ENCODE peak calls at places on chromosome 14, in eight cellular contexts. T is stimulated activated CD4-positive, alpha-beta T cell treated with anti-CD3 and anti-CD28 coated beads, Interleukin-12 subunit alpha, Interleukin-12 subunit beta, amount 100 ng/mL, for 48 hours; P is transverse colon; S is SW480; Y is Daoy; W is stimulated activated CD8-positive, alpha-beta memory T cell treated with anti-CD3 and anti-CD28 coated beads, Interleukin-2, amount 100 ng/mL, for 48 hours; G is KBM-7; A is RWPE1. I is an unnamed sample.

GRCh38 chr14:87935081-87935828 is 57.7 kb downstream of the GALC start:
- DNase-seq in T (no peak), P (no peak), S (no peak), Y (no peak), W (no peak), G (no peak), A (no peak), I (no peak)

GRCh38 chr14:100391777-100392176 is 68.6 kb downstream of the SLC25A47 start:
- DNase-seq in T (no peak), P (no peak), S (no peak), Y (no peak), W (no peak), G (no peak), A (no peak), I (no peak)

GRCh38 chr14:59507063-59507751 is 22.9 kb downstream of the JKAMP start:
- DNase-seq in T (peak), P (peak), S (peak), Y (peak), W (peak), G (peak), A (peak), I (peak)

GRCh38 chr14:89391123-89391522 is 25.9 kb downstream of the FOXN3 start:
- DNase-seq in T (no peak), P (no peak), S (no peak), Y (peak), W (no peak), G (no peak), A (no peak), I (no peak)

GRCh38 chr14:101293609-101294008 is 267.7 kb upstream of the DIO3 start:
- DNase-seq in T (no peak), P (no peak), S (no peak), Y (no peak), W (no peak), G (no peak), A (no peak), I (no peak)

GRCh38 chr14:50804181-50804721 is 26.7 kb downstream of the NIN start:
- DNase-seq in T (no peak), P (no peak), S (no peak), Y (peak), W (no peak), G (no peak), A (no peak), I (no peak)

GRCh38 chr14:95664546-95664945 is 21.7 kb upstream of the TCL1B start:
- DNase-seq in T (no peak), P (no peak), S (no peak), Y (no peak), W (no peak), G (no peak), A (no peak), I (no peak)

GRCh38 chr14:51883232-51883631 is 22.8 kb downstream of the GNG2 start:
- DNase-seq in T (no peak), P (no peak), S (no peak), Y (no peak), W (no peak), G (no peak), A (no peak), I (no peak)

GRCh38 chr14:67411820-67412421 is at the start of gene PLEK2:
- DNase-seq in T (peak), P (peak), S (peak), Y (peak), W (peak), G (no peak), A (peak), I (peak)

GRCh38 chr14:56005580-56006053 is 112.6 kb upstream of the PELI2 start:
- DNase-seq in T (no peak), P (no peak), S (no peak), Y (peak), W (no peak), G (no peak), A (no peak), I (no peak)

GRCh38 chr14:75204106-75204505 is 27.7 kb upstream of the TMED10 start:
- DNase-seq in T (no peak), P (peak), S (peak), Y (no peak), W (no peak), G (no peak), A (no peak), I (peak)

GRCh38 chr14:101223147-101223546 is 319.6 kb upstream of the RTL1 start:
- DNase-seq in T (no peak), P (no peak), S (no peak), Y (no peak), W (no peak), G (no peak), A (no peak), I (peak)

GRCh38 chr14:22871200-22871961 is at the start of gene LRP10:
- DNase-seq in T (peak), P (peak), S (peak), Y (peak), W (peak), G (peak), A (peak), I (peak)

GRCh38 chr14:104512771-104513640 is 66.6 kb upstream of the C14orf180 start:
- DNase-seq in T (no peak), P (no peak), S (no peak), Y (no peak), W (no peak), G (no peak), A (no peak), I (no peak)

GRCh38 chr14:26527095-26527494 is 70.7 kb downstream of the NOVA1 start:
- DNase-seq in T (no peak), P (no peak), S (no peak), Y (peak), W (no peak), G (no peak), A (no peak), I (no peak)

GRCh38 chr14:74309125-74309654 is 6.5 kb upstream of the ABCD4 start:
- DNase-seq in T (no peak), P (no peak), S (no peak), Y (no peak), W (no peak), G (no peak), A (no peak), I (no peak)

GRCh38 chr14:55336161-55336560 is 64.9 kb downstream of the FBXO34 start:
- DNase-seq in T (no peak), P (peak), S (no peak), Y (peak), W (no peak), G (no peak), A (peak), I (no peak)

GRCh38 chr14:31207287-31207745 is 277 bp downstream of the HECTD1 start:
- DNase-seq in T (no peak), P (no peak), S (no peak), Y (no peak), W (no peak), G (no peak), A (no peak), I (peak)

GRCh38 chr14:32201816-32202467 is at the start of gene RNU6-7:
- DNase-seq in T (no peak), P (peak), S (peak), Y (peak), W (no peak), G (peak), A (no peak), I (peak)

GRCh38 chr14:100547633-100548294 is 39.5 kb downstream of the BEGAIN start:
- DNase-seq in T (no peak), P (peak), S (peak), Y (peak), W (peak), G (peak), A (peak), I (peak)

GRCh38 chr14:78598046-78598652 is 428.0 kb downstream of the NRXN3 start:
- DNase-seq in T (peak), P (peak), S (peak), Y (peak), W (peak), G (peak), A (peak), I (peak)

GRCh38 chr14:69937367-69937777 is 58.2 kb downstream of the SMOC1 start:
- DNase-seq in T (no peak), P (no peak), S (no peak), Y (no peak), W (no peak), G (no peak), A (no peak), I (no peak)

GRCh38 chr14:94126419-94126677 is 3.1 kb downstream of the IFI27L2 start:
- DNase-seq in T (no peak), P (no peak), S (no peak), Y (no peak), W (no peak), G (no peak), A (no peak), I (no peak)

GRCh38 chr14:105944632-105945610 is 418.5 kb downstream of the TMEM121 start:
- DNase-seq in T (peak), P (peak), S (peak), Y (peak), W (peak), G (peak), A (peak), I (peak)

GRCh38 chr14:94427016-94427613 is 25.5 kb downstream of the SERPINA11 start:
- DNase-seq in T (no peak), P (no peak), S (peak), Y (no peak), W (no peak), G (no peak), A (peak), I (no peak)

GRCh38 chr14:54568821-54569591 is 2.1 kb downstream of the SAMD4A start:
- DNase-seq in T (no peak), P (peak), S (no peak), Y (peak), W (no peak), G (no peak), A (peak), I (peak)

GRCh38 chr14:101065246-101065645 is 161.7 kb upstream of the RTL1 start:
- DNase-seq in T (no peak), P (no peak), S (no peak), Y (no peak), W (no peak), G (no peak), A (no peak), I (no peak)

GRCh38 chr14:43475762-43476161 is 1031.3 kb downstream of the FSCB start:
- DNase-seq in T (no peak), P (no peak), S (peak), Y (no peak), W (no peak), G (no peak), A (peak), I (no peak)

GRCh38 chr14:32762886-32763285 is 175.8 kb upstream of the NPAS3 start:
- DNase-seq in T (no peak), P (no peak), S (no peak), Y (no peak), W (no peak), G (no peak), A (no peak), I (no peak)

GRCh38 chr14:42950363-42950762 is 1343.7 kb downstream of the LRFN5 start:
- DNase-seq in T (no peak), P (no peak), S (no peak), Y (no peak), W (no peak), G (no peak), A (no peak), I (no peak)

GRCh38 chr14:77181603-77182437 is at the start of gene TMEM63C:
- DNase-seq in T (peak), P (peak), S (peak), Y (peak), W (peak), G (peak), A (peak), I (peak)

GRCh38 chr14:99521176-99522024 is 40.2 kb downstream of the CCNK start:
- DNase-seq in T (no peak), P (no peak), S (no peak), Y (no peak), W (no peak), G (no peak), A (no peak), I (no peak)

I was measured in colonic mucosa.